ENCODE peak calls at places on chromosomes 7 and 10, in five cellular contexts. S is ovary, K is B cell, I is neural progenitor cell, H is left ventricle myocardium inferior. E is an unnamed sample.

GRCh38 chr10:30784896-30785605 is 155.5 kb upstream of the LYZL2 start:
- DNase-seq in I (peak), S (peak), H (peak), K (peak), E (peak)

GRCh38 chr10:86594535-86594934 is 59.8 kb upstream of the OPN4 start:
- DNase-seq in K (no peak), H (no peak), S (no peak), I (no peak), E (no peak)

GRCh38 chr7:24741691-24742639 is 15.3 kb downstream of the GSDME start:
- DNase-seq in H (no peak), I (no peak), K (no peak), S (peak), E (no peak)

GRCh38 chr7:12643001-12643400 is 44.4 kb upstream of the ARL4A start:
- DNase-seq in I (no peak), S (no peak), H (no peak), K (no peak), E (no peak)

GRCh38 chr7:101114492-101114891 is 12.4 kb upstream of the SERPINE1 start:
- DNase-seq in I (no peak), K (no peak), S (no peak), H (no peak), E (no peak)

GRCh38 chr7:157012113-157012547 is 1.7 kb upstream of the MNX1 start:
- DNase-seq in H (no peak), S (no peak), K (no peak), I (no peak), E (no peak)

GRCh38 chr10:127919418-127920191 is 12.7 kb downstream of the PTPRE start:
- DNase-seq in S (no peak), H (no peak), I (no peak), K (no peak), E (no peak)

GRCh38 chr7:117781707-117782106 is 91.5 kb downstream of the CTTNBP2 start:
- DNase-seq in S (no peak), I (no peak), H (no peak), K (no peak), E (no peak)

GRCh38 chr7:33979807-33980355 is 74.5 kb downstream of the BMPER start:
- DNase-seq in S (no peak), K (no peak), I (no peak), H (no peak), E (no peak)

GRCh38 chr10:60914676-60915075 is 29.3 kb downstream of the RHOBTB1 start:
- DNase-seq in H (no peak), S (peak), I (no peak), K (no peak), E (no peak)

GRCh38 chr10:119421887-119422684 is 120.4 kb downstream of the RGS10 start:
- DNase-seq in H (peak), S (no peak), I (no peak), K (no peak), E (no peak)

GRCh38 chr7:47327698-47328391 is 254.1 kb downstream of the TNS3 start:
- DNase-seq in S (peak), I (peak), K (no peak), H (peak), E (no peak)

GRCh38 chr7:76329479-76329878 is 27.0 kb downstream of the HSPB1 start:
- DNase-seq in H (no peak), K (no peak), S (peak), I (no peak), E (no peak)

GRCh38 chr7:23396222-23396621 is 74.1 kb downstream of the IGF2BP3 start:
- DNase-seq in K (no peak), H (no peak), I (no peak), S (no peak), E (no peak)

GRCh38 chr7:8433477-8434289 is at the start of gene NXPH1:
- DNase-seq in H (no peak), I (peak), S (no peak), K (no peak), E (peak)

GRCh38 chr7:98400538-98401427 is at the start of gene BAIAP2L1:
- DNase-seq in K (peak), I (peak), H (peak), S (peak), E (peak)

GRCh38 chr7:68411742-68412141 is 1186.5 kb upstream of the AUTS2 start:
- DNase-seq in H (no peak), I (no peak), S (no peak), K (no peak), E (no peak)

GRCh38 chr7:100446040-100446439 is 9.7 kb upstream of the PPP1R35 start:
- DNase-seq in S (no peak), I (no peak), K (no peak), H (no peak), E (no peak)

GRCh38 chr7:128982105-128982504 is 44.4 kb downstream of the IRF5 start:
- DNase-seq in I (no peak), K (no peak), H (no peak), S (no peak), E (no peak)

GRCh38 chr10:63702107-63702506 is 180.9 kb downstream of the REEP3 start:
- DNase-seq in I (no peak), K (no peak), H (no peak), S (no peak), E (no peak)

GRCh38 chr10:71270301-71270777 is 48.7 kb upstream of the SLC29A3 start:
- DNase-seq in K (no peak), S (no peak), I (peak), H (no peak), E (peak)

GRCh38 chr10:68175954-68176353 is 56.0 kb downstream of the ATOH7 start:
- DNase-seq in S (no peak), I (no peak), K (no peak), H (no peak), E (no peak)

GRCh38 chr10:34996843-34997242 is 93.3 kb downstream of the CUL2 start:
- DNase-seq in S (no peak), I (no peak), H (no peak), K (no peak), E (no peak)

GRCh38 chr7:74479961-74480829 is 26.5 kb downstream of the GTF2IRD1 start:
- DNase-seq in S (peak), I (peak), H (peak), K (no peak), E (peak)

GRCh38 chr10:42981358-42982236 is 95.3 kb upstream of the RET start:
- DNase-seq in K (no peak), H (no peak), I (no peak), S (peak), E (no peak)

GRCh38 chr10:102850025-102850518 is 4.0 kb upstream of the BORCS7 start:
- DNase-seq in I (no peak), S (no peak), H (no peak), K (no peak), E (no peak)

GRCh38 chr10:97059006-97059871 is 126.5 kb downstream of the SLIT1 start:
- DNase-seq in I (peak), S (no peak), H (no peak), K (no peak), E (no peak)

GRCh38 chr7:113756250-113756649 is 162.6 kb downstream of the PPP1R3A start:
- DNase-seq in K (no peak), I (no peak), H (no peak), S (no peak), E (no peak)

GRCh38 chr7:113752289-113752688 is 166.5 kb downstream of the PPP1R3A start:
- DNase-seq in K (no peak), I (no peak), S (no peak), H (no peak), E (no peak)

GRCh38 chr7:113751547-113751946 is 167.3 kb downstream of the PPP1R3A start:
- DNase-seq in S (no peak), K (no peak), H (no peak), I (no peak), E (no peak)

GRCh38 chr7:113752689-113753088 is 166.1 kb downstream of the PPP1R3A start:
- DNase-seq in H (no peak), I (no peak), S (no peak), K (no peak), E (no peak)
- TF ChIP-seq CTCF in H (no peak), I (no peak), S (no peak), K (no peak), E (no peak)

DNA sequence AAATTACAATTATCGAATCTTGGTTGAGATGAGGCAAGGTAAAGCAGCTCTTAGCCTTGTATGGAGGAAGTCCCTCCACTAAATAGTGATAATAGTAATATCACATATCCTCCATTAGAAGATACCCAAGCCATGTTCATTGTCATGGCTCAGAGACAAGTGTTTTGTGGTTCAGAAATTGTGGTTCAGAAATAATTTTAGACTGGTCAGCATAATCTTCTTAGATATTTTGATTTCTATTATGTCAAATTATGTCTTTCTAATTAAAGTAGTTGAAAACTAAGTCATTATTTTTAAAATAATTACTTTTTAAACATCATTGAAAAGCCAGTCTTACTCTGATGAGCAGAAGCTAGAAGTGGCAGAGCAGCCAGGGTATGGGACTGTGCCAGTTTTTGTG is 507.7 kb downstream of the HTR7 start:
- DNase-seq in H (no peak), I (no peak), K (no peak), S (no peak), E (no peak)
- TF ChIP-seq CTCF in H (no peak), I (no peak), K (no peak), S (no peak), E (no peak)

GRCh38 chr7:31052504-31052840 is 364 bp downstream of the ADCYAP1R1 start:
- DNase-seq in S (no peak), K (no peak), H (no peak), I (no peak), E (no peak)

GRCh38 chr7:31053986-31054385 is 1.9 kb downstream of the ADCYAP1R1 start:
- DNase-seq in K (no peak), H (no peak), I (no peak), S (no peak), E (no peak)

GRCh38 chr7:31052841-31053601 is 913 bp downstream of the ADCYAP1R1 start:
- DNase-seq in H (no peak), I (peak), K (peak), S (no peak), E (no peak)

GRCh38 chr7:31049001-31049765 is 2.9 kb upstream of the ADCYAP1R1 start:
- DNase-seq in H (no peak), K (no peak), I (no peak), S (no peak), E (no peak)

DNA sequence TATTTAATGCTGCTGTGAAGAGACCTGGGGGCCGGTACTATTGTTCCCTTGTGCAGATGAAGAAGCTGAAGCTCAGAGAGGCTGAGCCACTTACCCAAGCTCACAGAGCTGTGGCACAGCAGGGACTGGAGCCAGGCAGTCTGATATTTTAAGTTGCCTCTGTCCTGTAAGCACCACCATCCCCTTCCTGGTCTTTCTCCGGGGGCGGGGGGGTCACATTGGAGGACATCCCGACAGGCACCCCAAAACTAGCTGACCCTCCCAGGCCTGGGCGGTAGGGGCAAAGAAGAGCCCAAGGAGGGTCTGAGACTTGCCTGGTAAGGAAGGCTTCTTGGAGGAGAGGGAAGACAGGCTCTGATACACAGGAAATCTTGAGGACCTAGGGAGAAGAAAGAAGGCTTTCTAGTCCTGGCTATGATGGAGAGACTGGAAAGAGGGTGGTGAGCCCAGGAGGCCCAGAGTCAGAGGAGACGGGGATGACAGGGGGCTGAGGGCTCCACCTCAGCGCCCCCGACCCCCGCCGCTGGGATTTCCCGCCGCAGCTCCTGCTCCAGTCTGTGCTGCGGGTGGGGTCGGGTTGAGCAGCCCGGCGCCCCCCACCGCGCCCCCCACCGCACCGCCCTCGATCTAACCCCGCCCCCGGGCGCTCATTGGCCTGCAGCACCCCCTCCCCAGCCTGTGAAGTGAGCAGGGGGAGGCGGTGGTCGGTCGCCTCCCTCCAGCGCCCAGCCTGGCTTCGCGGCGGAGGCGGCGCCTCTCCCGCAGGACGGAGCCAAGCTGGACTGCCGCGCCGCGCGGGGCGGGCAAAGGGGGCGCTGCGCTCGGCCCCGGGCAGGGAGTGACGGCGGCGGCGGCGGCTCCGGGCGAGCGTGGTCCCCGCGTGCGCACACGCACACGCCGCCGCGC is at the start of gene ADCYAP1R1:
- DNase-seq in H (peak), K (no peak), S (no peak), I (peak), E (no peak)
- TF ChIP-seq CTCF in H (peak), K (no peak), S (no peak), I (peak), E (no peak)

DNA sequence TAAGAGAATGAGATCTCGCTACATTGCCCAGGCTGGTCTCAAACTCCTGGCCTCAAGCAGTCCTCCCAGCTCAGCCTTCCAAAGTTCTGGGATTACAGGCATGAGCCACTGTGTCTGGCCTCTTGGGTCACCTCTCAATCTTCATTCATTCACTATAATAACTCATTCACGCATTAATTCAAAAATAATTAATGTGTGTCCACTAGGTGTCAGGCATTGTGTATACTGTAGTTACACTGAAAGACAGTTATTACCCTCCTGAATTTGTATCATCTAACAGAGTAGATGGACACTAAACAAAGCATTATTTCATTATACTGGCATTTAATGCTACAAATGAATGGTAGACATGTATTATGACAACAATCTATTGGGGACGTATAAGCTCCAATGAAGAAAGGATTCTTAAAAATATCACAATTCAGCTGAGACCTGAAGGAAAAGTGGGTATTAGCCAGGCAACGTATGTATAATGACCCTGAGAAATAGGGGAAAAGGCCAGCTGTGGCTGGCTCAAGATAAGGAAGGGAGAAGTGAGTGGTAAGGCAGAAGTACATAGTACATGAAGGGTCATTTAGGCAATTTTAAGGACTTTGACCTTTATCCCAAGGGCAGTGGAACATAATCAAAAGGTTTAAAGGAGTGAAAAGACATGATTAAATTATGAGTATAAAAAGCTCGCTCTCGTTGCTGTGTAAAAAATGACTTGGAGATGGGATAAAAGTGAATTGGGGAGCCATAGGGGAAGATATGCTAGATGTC is 150.7 kb downstream of the BTAF1 start:
- DNase-seq in K (no peak), H (no peak), S (no peak), I (no peak), E (no peak)
- TF ChIP-seq CTCF in K (peak), H (peak), S (no peak), I (no peak), E (no peak)

DNA sequence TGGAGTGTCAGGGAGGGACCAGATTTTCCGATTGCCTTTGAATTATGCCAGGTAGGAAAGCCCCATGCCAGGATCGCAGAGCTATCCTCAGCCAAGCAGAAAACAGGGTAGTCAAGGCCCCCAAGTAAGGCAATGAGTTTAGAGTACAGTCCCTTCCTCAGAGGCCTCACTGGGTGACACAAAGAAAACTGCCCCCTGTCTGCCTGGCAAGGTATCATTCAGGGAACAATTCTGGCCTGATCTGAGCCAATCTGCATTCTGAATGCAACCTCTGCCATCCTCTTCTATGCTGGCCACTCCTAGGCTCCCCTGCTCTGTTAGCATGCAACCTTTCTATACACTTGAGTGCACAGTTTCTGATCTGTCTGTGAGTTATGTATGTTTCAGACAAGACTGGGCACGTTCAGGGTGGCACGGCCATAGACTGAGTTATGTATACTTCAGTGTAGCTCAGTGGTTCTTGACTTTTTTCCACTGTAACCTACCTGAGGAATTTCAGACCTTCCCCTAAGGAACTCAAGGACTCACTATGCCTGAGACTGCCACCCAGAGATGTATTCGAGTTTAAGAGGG is 336.8 kb downstream of the PLXNA4 start:
- DNase-seq in S (no peak), K (no peak), H (no peak), I (no peak), E (no peak)
- TF ChIP-seq CTCF in S (no peak), K (no peak), H (no peak), I (peak), E (no peak)

DNA sequence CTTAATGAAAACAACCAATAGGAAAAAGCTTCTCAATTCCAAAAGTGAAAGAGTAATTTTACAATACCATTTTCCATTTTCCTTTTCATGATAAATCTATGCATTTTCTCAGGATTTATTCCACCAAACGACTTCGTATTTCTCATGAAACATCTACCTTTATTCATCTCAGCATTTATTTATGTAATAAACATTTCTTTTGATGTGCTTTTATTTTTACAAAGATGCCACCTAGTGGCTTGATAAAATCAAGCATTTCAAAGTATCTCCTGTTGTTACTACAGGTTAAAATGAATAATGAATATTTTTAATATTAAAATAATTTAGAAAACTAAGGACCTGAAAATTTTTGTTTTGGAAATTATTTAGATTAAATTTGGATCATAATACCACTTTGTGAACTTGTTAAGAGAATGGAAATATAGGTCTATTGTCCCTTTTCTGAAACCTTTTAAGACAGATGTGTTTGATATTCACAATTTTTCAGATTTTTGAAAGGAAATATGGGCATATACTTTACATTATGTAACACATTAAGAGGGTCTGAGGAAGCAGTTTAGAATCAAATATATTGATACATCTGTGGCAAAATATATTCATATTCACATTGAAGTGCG is 2.7 kb upstream of the IQUB start:
- DNase-seq in K (no peak), I (no peak), H (no peak), S (no peak), E (no peak)
- TF ChIP-seq CTCF in K (peak), I (peak), H (peak), S (no peak), E (no peak)

DNA sequence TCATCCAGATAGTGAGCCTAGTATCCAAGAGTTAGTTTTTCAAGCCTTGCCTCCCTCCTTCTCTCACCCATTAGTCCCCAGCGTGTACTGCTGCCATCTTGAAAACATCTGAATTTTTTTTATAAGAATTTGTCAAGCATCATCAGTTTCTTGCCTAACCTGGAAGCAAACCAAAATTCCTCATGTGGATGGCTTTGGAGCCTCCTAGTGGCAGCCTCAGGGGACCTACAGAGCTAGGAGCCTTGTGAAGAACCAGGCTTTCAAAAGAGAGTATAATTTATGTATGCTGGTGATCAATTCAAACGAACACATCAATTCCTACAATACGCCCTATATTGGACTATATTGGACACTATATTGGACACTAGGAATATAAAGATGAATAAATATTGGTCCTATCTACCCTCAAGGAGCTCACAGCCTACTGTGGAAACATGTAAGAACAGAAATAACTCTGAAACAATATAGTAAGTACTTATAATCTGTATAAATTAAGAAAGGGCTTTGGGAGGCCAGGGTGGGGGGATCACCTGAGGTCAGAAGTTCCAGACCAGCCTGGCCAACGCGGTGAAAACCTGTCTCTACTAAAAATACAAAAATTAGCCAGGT is 63.4 kb downstream of the HPSE2 start:
- DNase-seq in H (no peak), K (no peak), I (peak), S (no peak), E (peak)
- TF ChIP-seq CTCF in H (peak), K (no peak), I (peak), S (no peak), E (peak)

GRCh38 chr10:22258471-22258870 is 40.7 kb upstream of the EBLN1 start:
- DNase-seq in I (no peak), S (no peak), K (no peak), H (no peak), E (no peak)

GRCh38 chr10:22253578-22253882 is 35.7 kb upstream of the EBLN1 start:
- DNase-seq in H (peak), I (peak), S (peak), K (peak), E (no peak)

GRCh38 chr10:22263106-22263505 is 45.3 kb upstream of the EBLN1 start:
- DNase-seq in I (no peak), K (no peak), H (no peak), S (no peak), E (no peak)

GRCh38 chr10:22259280-22259679 is 41.5 kb upstream of the EBLN1 start:
- DNase-seq in S (no peak), K (no peak), H (no peak), I (peak), E (no peak)
- TF ChIP-seq CTCF in S (no peak), K (peak), H (no peak), I (peak), E (peak)

E was measured in GM13976.